ENCODE peak calls at places on chromosome 16, in ten cellular contexts. Z, Q, K, R, E, V, O, Y, U and L are unnamed samples.

GRCh38 chr16:69301187-69301586 is 10.0 kb upstream of the VPS4A start:
- DNase-seq in Z (no peak), Q (no peak), K (no peak), R (no peak), E (no peak), V (no peak), O (no peak), Y (no peak), U (no peak), L (no peak)

GRCh38 chr16:80319181-80319580 is 221.6 kb upstream of the DYNLRB2 start:
- DNase-seq in Z (peak), Q (no peak), K (no peak), R (no peak), E (no peak), V (no peak), O (no peak), Y (no peak), U (no peak), L (no peak)

GRCh38 chr16:77531741-77532140 is 96.9 kb upstream of the ADAMTS18 start:
- DNase-seq in Z (no peak), Q (no peak), K (peak), R (no peak), E (peak), V (peak), O (no peak), Y (no peak), U (no peak), L (peak)

GRCh38 chr16:17134586-17134985 is 336.2 kb downstream of the XYLT1 start:
- DNase-seq in Z (no peak), Q (no peak), K (no peak), R (no peak), E (no peak), V (no peak), O (no peak), Y (no peak), U (no peak), L (no peak)

GRCh38 chr16:57479422-57480126 is 6.7 kb downstream of the DOK4 start:
- DNase-seq in Z (peak), Q (no peak), K (peak), R (peak), E (peak), V (peak), O (peak), Y (no peak), U (no peak), L (peak)

GRCh38 chr16:50065241-50065623 is 538 bp upstream of the HEATR3 start:
- DNase-seq in Z (no peak), Q (no peak), K (no peak), R (no peak), E (no peak), V (no peak), O (no peak), Y (no peak), U (no peak), L (no peak)

GRCh38 chr16:69927056-69927757 is 23.9 kb upstream of the CLEC18A start:
- DNase-seq in Z (no peak), Q (no peak), K (peak), R (peak), E (no peak), V (peak), O (no peak), Y (no peak), U (no peak), L (peak)

GRCh38 chr16:88868974-88869672 is 2.7 kb upstream of the PABPN1L start:
- DNase-seq in Z (no peak), Q (no peak), K (no peak), R (no peak), E (no peak), V (no peak), O (no peak), Y (no peak), U (no peak), L (no peak)

GRCh38 chr16:78925071-78925714 is 675.3 kb downstream of the MAF start:
- DNase-seq in Z (peak), Q (peak), K (no peak), R (peak), E (no peak), V (no peak), O (no peak), Y (peak), U (no peak), L (no peak)

GRCh38 chr16:80454802-80455201 is 86.0 kb upstream of the DYNLRB2 start:
- DNase-seq in Z (no peak), Q (no peak), K (no peak), R (no peak), E (no peak), V (no peak), O (no peak), Y (no peak), U (no peak), L (no peak)

GRCh38 chr16:29025735-29026134 is 40.9 kb downstream of the LAT start:
- DNase-seq in Z (no peak), Q (no peak), K (no peak), R (no peak), E (no peak), V (no peak), O (no peak), Y (no peak), U (no peak), L (no peak)

GRCh38 chr16:62829615-62830014 is 793.4 kb upstream of the CDH8 start:
- DNase-seq in Z (no peak), Q (no peak), K (no peak), R (no peak), E (no peak), V (no peak), O (no peak), Y (no peak), U (no peak), L (no peak)

GRCh38 chr16:19715566-19715965 is 2.5 kb downstream of the KNOP1 start:
- DNase-seq in Z (no peak), Q (no peak), K (peak), R (no peak), E (no peak), V (no peak), O (no peak), Y (no peak), U (no peak), L (no peak)